ENCODE peak calls at places on chromosomes 4 and X, in six cellular contexts. S is foreskin fibroblast; W is NCI-H1417; X is NCI-H1092; Q is stimulated activated CD8-positive, alpha-beta memory T cell treated with anti-CD3 and anti-CD28 coated beads, Interleukin-2, amount 100 ng/mL, for 1 hour; G is lower lobe of right lung. P is an unnamed sample.

GRCh38 chrX:110022555-110023448 is 19.9 kb downstream of the TMEM164 start:
- DNase-seq in S (no peak), W (no peak), X (no peak), Q (no peak), G (no peak), P (no peak)

GRCh38 chrX:68929332-68930150 is 100.7 kb downstream of the EFNB1 start:
- DNase-seq in S (peak; percentile 76), W (no peak), X (no peak), Q (no peak), G (no peak), P (peak; percentile 81)

GRCh38 chr4:135277980-135278315 is 1076.4 kb upstream of the PABPC4L start:
- DNase-seq in S (no peak), W (no peak), X (no peak), Q (no peak), G (no peak), P (no peak)

GRCh38 chr4:77305766-77306165 is 148.8 kb downstream of the CCNG2 start:
- DNase-seq in S (no peak), W (no peak), X (no peak), Q (no peak), G (no peak), P (no peak)

GRCh38 chrX:77009691-77010090 is 437.5 kb upstream of the FGF16 start:
- DNase-seq in S (peak; percentile 4), W (no peak), X (no peak), Q (no peak), G (no peak), P (peak; percentile 82)

GRCh38 chr4:76690091-76690905 is 207.6 kb downstream of the SOWAHB start:
- DNase-seq in S (peak; percentile 78), W (peak; percentile 57), X (peak; percentile 26), Q (no peak), G (no peak), P (peak; percentile 18)

GRCh38 chr4:185656467-185656890 is 121.2 kb upstream of the PDLIM3 start:
- DNase-seq in S (peak; percentile 20), W (no peak), X (no peak), Q (no peak), G (no peak), P (peak; percentile 75)

GRCh38 chr4:29805245-29805644 is 914.9 kb upstream of the PCDH7 start:
- DNase-seq in S (no peak), W (peak; percentile 2), X (no peak), Q (no peak), G (no peak), P (no peak)

GRCh38 chrX:12672362-12673106 is 118.7 kb upstream of the PRPS2 start:
- DNase-seq in S (no peak), W (no peak), X (no peak), Q (no peak), G (no peak), P (no peak)

P was measured in astrocyte of the spinal cord.